ENCODE peak calls at places on chromosomes 12 and 14, in eight cellular contexts. A is stomach, I is brain microvascular endothelial cell, X is left ventricle myocardium inferior, C is GM20000, H is IMR-90, N is foreskin fibroblast, S is Panc1. G is an unnamed sample.

GRCh38 chr14:75090353-75090752 is 20.9 kb downstream of the ZC2HC1C start:
- DNase-seq in C (no peak), N (no peak), H (peak; percentile 66), I (no peak), X (no peak), S (no peak), A (no peak), G (peak; percentile 17)

GRCh38 chr14:99447739-99448138 is 32.9 kb downstream of the SETD3 start:
- DNase-seq in A (no peak), I (no peak), S (no peak), C (no peak), N (no peak), H (no peak), X (no peak), G (no peak)

GRCh38 chr12:99043319-99043914 is 398.3 kb downstream of the APAF1 start:
- DNase-seq in I (peak; percentile 61), C (peak; percentile 56), N (peak; percentile 2), H (peak; percentile 64), S (peak; percentile 43), X (peak; percentile 53), A (peak; percentile 61), G (peak; percentile 62)

GRCh38 chr12:104011265-104011664 is 38.7 kb downstream of the GLT8D2 start:
- DNase-seq in I (peak; percentile 79), X (no peak), C (no peak), N (peak; percentile 89), H (peak; percentile 96), A (no peak), S (peak; percentile 12), G (peak; percentile 98)

GRCh38 chr14:100297320-100298300 is 8.6 kb downstream of the SLC25A29 start:
- DNase-seq in A (peak; percentile 76), N (peak; percentile 49), I (peak; percentile 27), C (peak; percentile 92), H (peak; percentile 88), S (no peak), X (peak; percentile 80), G (no peak)

GRCh38 chr12:100919116-100919515 is 124.5 kb downstream of the ANO4 start:
- DNase-seq in H (peak; percentile 77), N (no peak), X (no peak), I (no peak), S (no peak), A (no peak), C (no peak), G (peak; percentile 40)

GRCh38 chr14:74571901-74572828 is 39.9 kb downstream of the LTBP2 start:
- DNase-seq in A (no peak), X (no peak), I (peak; percentile 98), H (peak; percentile 100), N (peak; percentile 97), C (no peak), S (peak; percentile 75), G (peak; percentile 99)

GRCh38 chr14:75134644-75135043 is 7.8 kb upstream of the NEK9 start:
- DNase-seq in S (no peak), N (no peak), H (no peak), A (no peak), C (no peak), X (no peak), I (no peak), G (peak; percentile 87)

GRCh38 chr12:118188690-118189371 is 52.9 kb downstream of the PEBP1 start:
- DNase-seq in A (no peak), C (no peak), S (no peak), N (peak; percentile 50), X (peak; percentile 38), I (peak; percentile 2), H (peak; percentile 60), G (no peak)

GRCh38 chr12:4855121-4855924 is 54.4 kb upstream of the KCNA1 start:
- DNase-seq in A (peak; percentile 57), H (peak; percentile 72), I (peak; percentile 75), N (peak; percentile 59), S (peak; percentile 60), X (no peak), C (peak; percentile 66), G (peak; percentile 70)

GRCh38 chr12:65609359-65609771 is 214.9 kb upstream of the HMGA2 start:
- DNase-seq in A (no peak), I (peak; percentile 95), N (peak; percentile 96), C (no peak), X (no peak), S (no peak), H (peak; percentile 93), G (peak; percentile 88)
- TF ChIP-seq CTCF in A (no peak), I (peak; percentile 49), N (peak; percentile 17), C (no peak), X (no peak), S (peak; percentile 30), H (peak; percentile 33), G (no peak)

GRCh38 chr14:53663709-53664108 is 292.9 kb downstream of the BMP4 start:
- DNase-seq in A (no peak), H (peak; percentile 9), I (peak; percentile 18), X (peak; percentile 29), C (no peak), N (peak; percentile 28), S (no peak), G (no peak)
- TF ChIP-seq CTCF in A (no peak), H (peak; percentile 38), I (peak; percentile 57), X (peak; percentile 52), C (no peak), N (peak; percentile 68), S (no peak), G (peak; percentile 0)

GRCh38 chr12:123634142-123634561 is 523 bp downstream of the GTF2H3 start:
- DNase-seq in S (no peak), H (no peak), A (no peak), I (no peak), C (no peak), N (no peak), X (no peak), G (no peak)
- TF ChIP-seq CTCF in S (no peak), H (no peak), A (no peak), I (no peak), C (no peak), N (no peak), X (no peak), G (no peak)

DNA sequence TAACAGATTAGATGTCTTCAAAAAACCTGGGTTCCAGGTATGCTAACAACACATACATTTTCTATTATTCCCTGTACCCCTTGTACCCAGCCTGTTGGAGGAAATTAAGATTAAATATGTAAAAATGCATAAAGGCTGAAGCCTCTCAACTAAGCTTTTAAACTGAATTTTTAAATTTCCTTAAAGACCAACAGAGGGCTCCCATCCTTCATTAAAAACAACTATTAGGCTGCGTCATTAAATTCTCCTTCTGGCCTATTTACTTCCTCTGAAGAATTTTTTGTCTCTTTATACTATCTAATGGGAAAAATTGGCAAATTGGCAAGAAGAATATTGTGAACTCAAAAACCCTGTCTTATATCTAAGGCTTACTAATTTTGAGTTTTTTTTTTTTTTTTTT is 21.8 kb downstream of the SENP1 start:
- DNase-seq in S (no peak), I (no peak), X (no peak), H (peak; percentile 13), C (no peak), N (no peak), A (no peak), G (peak; percentile 10)
- TF ChIP-seq CTCF in S (no peak), I (peak; percentile 5), X (peak; percentile 52), H (peak; percentile 20), C (no peak), N (no peak), A (no peak), G (peak; percentile 2)

GRCh38 chr14:24894583-24895242 is 155.2 kb downstream of the STXBP6 start:
- DNase-seq in N (no peak), C (no peak), X (no peak), I (no peak), S (no peak), A (no peak), H (no peak), G (no peak)
- TF ChIP-seq CTCF in N (no peak), C (no peak), X (no peak), I (no peak), S (no peak), A (no peak), H (no peak), G (no peak)

DNA sequence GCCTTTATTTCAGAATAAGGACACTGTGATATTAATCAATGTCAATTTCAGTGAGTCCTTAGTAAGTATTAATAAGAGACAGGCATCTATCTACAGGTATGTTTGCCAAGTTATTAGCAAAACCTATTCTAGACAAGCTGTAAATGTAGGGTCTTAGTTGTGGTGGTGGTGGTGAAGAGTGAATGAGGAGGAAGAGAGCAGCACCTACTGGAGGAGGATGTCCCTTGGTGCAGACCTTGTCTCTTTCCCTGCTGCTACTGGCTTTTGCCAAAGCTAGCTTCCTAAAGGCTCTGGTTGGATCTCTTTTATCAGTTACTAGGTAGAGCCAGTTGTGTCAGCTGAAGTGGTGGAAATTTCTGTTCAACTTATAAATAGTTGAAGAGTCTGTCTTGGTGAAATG is 304.8 kb upstream of the ATP2B1 start:
- DNase-seq in A (no peak), H (peak; percentile 9), N (no peak), S (peak; percentile 17), C (peak; percentile 10), X (no peak), I (no peak), G (no peak)
- TF ChIP-seq CTCF in A (no peak), H (peak; percentile 20), N (peak; percentile 20), S (peak; percentile 7), C (peak; percentile 40), X (peak; percentile 15), I (peak; percentile 51), G (no peak)

GRCh38 chr14:26934151-26934550 is 336.3 kb upstream of the NOVA1 start:
- DNase-seq in C (no peak), I (no peak), H (no peak), S (no peak), A (no peak), X (no peak), N (no peak), G (no peak)
- TF ChIP-seq CTCF in C (no peak), I (no peak), H (no peak), S (no peak), A (no peak), X (no peak), N (no peak), G (no peak)

DNA sequence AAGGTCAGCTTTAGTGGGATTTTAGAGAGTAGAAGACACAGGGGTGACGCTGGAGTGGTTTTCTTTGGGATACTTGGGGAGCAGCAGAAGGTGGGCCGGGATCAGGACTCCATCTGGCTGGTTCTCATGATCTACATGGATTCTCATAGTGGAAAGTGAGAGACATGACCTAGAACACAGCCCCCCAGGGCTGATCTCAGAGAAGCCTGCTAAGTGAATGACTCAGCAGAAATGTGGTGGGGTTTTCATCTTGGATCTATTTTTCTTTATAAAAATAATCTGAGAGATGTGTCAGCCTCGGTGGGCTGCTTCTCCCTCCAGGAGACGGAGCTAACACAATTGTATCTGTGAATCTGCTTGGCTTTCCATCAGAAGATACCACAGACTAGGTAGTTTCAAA is 484.4 kb downstream of the TMEM121 start:
- DNase-seq in X (no peak), I (no peak), H (no peak), S (no peak), A (no peak), N (no peak), C (no peak), G (no peak)
- TF ChIP-seq CTCF in X (no peak), I (no peak), H (no peak), S (no peak), A (no peak), N (no peak), C (no peak), G (no peak)